ENCODE peak calls at places on chromosomes 3 and 15, in six cellular contexts. N is activated CD8-positive, alpha-beta memory T cell treated with anti-CD3 and anti-CD28 coated beads for 48 hours; X is mesothelial cell of epicardium; E is Right ventricle myocardium superior; Q is left colon; L is ACHN. D is an unnamed sample.

GRCh38 chr15:83436513-83437158 is 10.5 kb upstream of the SH3GL3 start:
- DNase-seq in Q (no peak), X (no peak), L (peak; percentile 62), E (no peak), N (no peak), D (no peak)

GRCh38 chr3:45993421-45994027 is 2.1 kb downstream of the FYCO1 start:
- DNase-seq in E (no peak), Q (no peak), L (no peak), N (no peak), X (no peak), D (no peak)

GRCh38 chr3:153291052-153291689 is 129.1 kb downstream of the RAP2B start:
- DNase-seq in L (peak; percentile 14), Q (no peak), E (no peak), X (no peak), N (no peak), D (no peak)

GRCh38 chr3:37256447-37256846 is 82.1 kb upstream of the LRRFIP2 start:
- DNase-seq in X (no peak), E (no peak), Q (no peak), L (peak; percentile 45), N (no peak), D (no peak)

GRCh38 chr15:84725001-84725491 is 9.1 kb upstream of the SEC11A start:
- DNase-seq in N (no peak), X (no peak), Q (no peak), L (no peak), E (no peak), D (no peak)

GRCh38 chr3:126961791-126962461 is 21.0 kb upstream of the PLXNA1 start:
- DNase-seq in E (peak; percentile 74), Q (no peak), L (no peak), N (no peak), X (no peak), D (peak; percentile 60)

GRCh38 chr15:37031198-37031597 is 69.2 kb downstream of the MEIS2 start:
- DNase-seq in N (no peak), L (no peak), E (no peak), Q (no peak), X (no peak), D (no peak)

GRCh38 chr3:160450846-160451245 is 1.3 kb upstream of the TRIM59 start:
- DNase-seq in X (no peak), N (no peak), L (peak; percentile 88), E (no peak), Q (no peak), D (no peak)

GRCh38 chr15:64837502-64837901 is 4.2 kb upstream of the PLEKHO2 start:
- DNase-seq in X (no peak), L (no peak), Q (no peak), E (no peak), N (no peak), D (no peak)

GRCh38 chr3:195876297-195877031 is 31.9 kb downstream of the TNK2 start:
- DNase-seq in Q (peak; percentile 93), X (no peak), N (no peak), L (no peak), E (no peak), D (no peak)

GRCh38 chr3:155154255-155154654 is 74.1 kb downstream of the MME start:
- DNase-seq in N (no peak), E (no peak), Q (no peak), L (no peak), X (no peak), D (no peak)

GRCh38 chr15:67836477-67836876 is 3.4 kb downstream of the RNU6-1 start:
- DNase-seq in X (no peak), L (peak; percentile 47), N (no peak), E (no peak), Q (no peak), D (no peak)

GRCh38 chr15:97998307-97999071 is 38.0 kb downstream of the ARRDC4 start:
- DNase-seq in X (no peak), L (no peak), Q (no peak), E (no peak), N (no peak), D (no peak)

GRCh38 chr15:31324739-31325431 is 1.8 kb upstream of the KLF13 start:
- DNase-seq in X (no peak), L (no peak), Q (no peak), E (no peak), N (no peak), D (no peak)

GRCh38 chr3:139016430-139017048 is 4.2 kb downstream of the PRR23B start:
- DNase-seq in L (no peak), N (no peak), E (no peak), Q (no peak), X (no peak), D (no peak)

GRCh38 chr3:188192034-188192433 is 38.1 kb downstream of the LPP start:
- DNase-seq in Q (no peak), L (no peak), N (no peak), E (no peak), X (no peak), D (no peak)

GRCh38 chr3:35849963-35850362 is 210.6 kb downstream of the ARPP21 start:
- DNase-seq in Q (no peak), L (no peak), X (no peak), N (no peak), E (no peak), D (no peak)

GRCh38 chr15:101346928-101347327 is 51.9 kb upstream of the SNRPA1 start:
- DNase-seq in N (no peak), L (no peak), E (no peak), X (no peak), Q (no peak), D (no peak)

GRCh38 chr3:156518726-156519125 is 36.2 kb downstream of the SSR3 start:
- DNase-seq in Q (no peak), X (no peak), N (no peak), L (no peak), E (no peak), D (peak; percentile 13)

GRCh38 chr3:129665024-129665768 is 58.7 kb upstream of the PLXND1 start:
- DNase-seq in E (no peak), Q (no peak), N (no peak), L (peak; percentile 44), X (no peak), D (no peak)

GRCh38 chr3:107965141-107965540 is 125.7 kb downstream of the CD47 start:
- DNase-seq in N (no peak), X (no peak), E (no peak), L (no peak), Q (no peak), D (no peak)

GRCh38 chr15:53978248-53978906 is at the start of gene UNC13C:
- DNase-seq in Q (peak; percentile 21), E (peak; percentile 31), X (peak; percentile 21), N (no peak), L (peak; percentile 2), D (peak; percentile 10)

GRCh38 chr15:70127288-70127746 is 29.6 kb upstream of the TLE3 start:
- DNase-seq in L (no peak), Q (peak; percentile 39), N (no peak), X (no peak), E (peak; percentile 70), D (peak; percentile 58)

GRCh38 chr15:52463638-52464037 is 65.0 kb downstream of the MYO5A start:
- DNase-seq in E (no peak), X (no peak), L (peak; percentile 9), N (no peak), Q (no peak), D (no peak)

GRCh38 chr3:107845355-107846281 is 245.2 kb downstream of the CD47 start:
- DNase-seq in N (no peak), E (no peak), X (no peak), L (no peak), Q (no peak), D (no peak)

GRCh38 chr3:8840556-8840955 is 71.1 kb upstream of the OXTR start:
- DNase-seq in L (no peak), X (no peak), E (no peak), Q (no peak), N (no peak), D (no peak)

GRCh38 chr15:70892002-70892911 is at the start of the genes LRRC49 and THAP10:
- DNase-seq in L (peak; percentile 91), Q (peak; percentile 88), X (peak; percentile 64), E (peak; percentile 93), N (peak; percentile 45), D (peak; percentile 92)

GRCh38 chr15:81256916-81257315 is 60.2 kb downstream of the IL16 start:
- DNase-seq in N (no peak), Q (no peak), L (peak; percentile 22), E (no peak), X (no peak), D (no peak)

GRCh38 chr15:86183765-86184491 is 104.3 kb downstream of the AGBL1 start:
- DNase-seq in X (no peak), L (no peak), E (no peak), N (no peak), Q (no peak), D (no peak)

GRCh38 chr15:93028111-93028631 is 60.8 kb downstream of the RGMA start:
- DNase-seq in N (no peak), L (no peak), X (no peak), Q (no peak), E (no peak), D (no peak)

GRCh38 chr3:135966349-135966695 is 794 bp downstream of the PPP2R3A start:
- DNase-seq in L (peak; percentile 34), Q (no peak), E (peak; percentile 70), X (no peak), N (no peak), D (no peak)

GRCh38 chr3:189629803-189630455 is 1.3 kb upstream of the TP63 start:
- DNase-seq in N (no peak), E (peak; percentile 43), Q (no peak), L (no peak), X (no peak), D (no peak)

GRCh38 chr3:160224811-160225180 is 426 bp upstream of the C3orf80 start:
- DNase-seq in N (no peak), Q (no peak), L (no peak), X (no peak), E (no peak), D (no peak)

GRCh38 chr3:25683410-25683809 is 18.7 kb upstream of the TOP2B start:
- DNase-seq in L (no peak), E (no peak), N (no peak), Q (no peak), X (no peak), D (no peak)

GRCh38 chr3:122299872-122300460 is 25.1 kb upstream of the CSTA start:
- DNase-seq in Q (no peak), L (peak; percentile 38), N (no peak), E (no peak), X (no peak), D (no peak)

GRCh38 chr3:27570421-27571106 is 86.4 kb upstream of the SLC4A7 start:
- DNase-seq in E (no peak), X (no peak), Q (no peak), N (no peak), L (no peak), D (no peak)